ENCODE peak calls at places on chromosomes 11 and 22, in ten cellular contexts. B is iPS DF 6.9; R is effector memory CD4-positive, alpha-beta T cell; O is breast epithelium; K is OCI-LY7; S is cardiac muscle cell; W is activated CD4-positive, alpha-beta T cell treated with anti-CD3 and anti-CD28 coated beads, Interleukin-2, amount 50 U/mL, for 48 hours; A is uterus; L is HS-27A; H is NAMALWA. G is an unnamed sample.

GRCh38 chr11:66415423-66415822 is 5.4 kb upstream of the NPAS4 start:
- DNase-seq in S (no peak), A (no peak), L (no peak), R (no peak), K (no peak), B (no peak), W (no peak), O (no peak), H (no peak), G (no peak)

GRCh38 chr22:32788884-32789624 is 12.5 kb upstream of the TIMP3 start:
- DNase-seq in L (no peak), S (no peak), W (no peak), K (no peak), B (no peak), A (no peak), O (peak; percentile 79), H (no peak), R (no peak), G (no peak)

GRCh38 chr11:78418584-78419211 is 1.1 kb upstream of the GAB2 start:
- DNase-seq in W (no peak), L (no peak), K (no peak), S (no peak), A (no peak), R (no peak), H (peak; percentile 15), O (no peak), B (no peak), G (no peak)

GRCh38 chr11:1226981-1227550 is 4.2 kb downstream of the MUC5B start:
- DNase-seq in H (no peak), W (no peak), B (no peak), S (no peak), O (no peak), A (no peak), L (no peak), R (no peak), K (no peak), G (no peak)

GRCh38 chr11:13970986-13971385 is 8.5 kb downstream of the SPON1 start:
- DNase-seq in R (no peak), K (peak; percentile 44), O (peak; percentile 37), S (peak; percentile 55), H (no peak), B (no peak), A (no peak), L (peak; percentile 39), W (peak; percentile 22), G (peak; percentile 53)

GRCh38 chr22:44366372-44367310 is 53.9 kb upstream of the SHISAL1 start:
- DNase-seq in R (no peak), W (no peak), K (no peak), B (no peak), L (no peak), H (no peak), S (no peak), A (no peak), O (no peak), G (no peak)

GRCh38 chr22:49366437-49366836 is 461.2 kb downstream of the BRD1 start:
- DNase-seq in B (no peak), A (no peak), H (no peak), K (no peak), O (no peak), L (no peak), W (no peak), R (no peak), S (no peak), G (no peak)

GRCh38 chr11:119741369-119742262 is 12.6 kb upstream of the NECTIN1 start:
- DNase-seq in B (no peak), A (no peak), O (no peak), L (no peak), R (peak; percentile 21), S (peak; percentile 71), W (peak; percentile 73), H (peak; percentile 48), K (peak; percentile 50), G (no peak)

GRCh38 chr11:66492161-66492865 is 12.1 kb downstream of the DPP3 start:
- DNase-seq in H (no peak), O (no peak), L (no peak), W (no peak), K (no peak), A (no peak), B (no peak), R (no peak), S (no peak), G (no peak)

GRCh38 chr11:93039841-93040240 is 70.4 kb downstream of the MTNR1B start:
- DNase-seq in O (no peak), A (no peak), S (no peak), K (no peak), H (no peak), B (no peak), W (no peak), L (no peak), R (no peak), G (no peak)

GRCh38 chr11:65555693-65556231 is 2.4 kb downstream of the LTBP3 start:
- DNase-seq in K (no peak), A (no peak), O (peak; percentile 79), H (no peak), S (no peak), B (no peak), W (peak; percentile 59), L (peak; percentile 80), R (no peak), G (no peak)

GRCh38 chr22:26394787-26395186 is 34.3 kb upstream of the ASPHD2 start:
- DNase-seq in H (no peak), O (no peak), R (no peak), K (no peak), A (no peak), W (no peak), B (no peak), S (no peak), L (no peak), G (no peak)

GRCh38 chr11:3799143-3799542 is 1.8 kb upstream of the NUP98 start:
- DNase-seq in W (no peak), K (no peak), H (no peak), R (no peak), B (no peak), A (peak; percentile 10), L (no peak), S (no peak), O (no peak), G (no peak)

GRCh38 chr22:31526275-31526674 is 29.9 kb downstream of the SFI1 start:
- DNase-seq in K (no peak), R (no peak), W (peak; percentile 60), S (no peak), H (no peak), O (no peak), B (no peak), L (no peak), A (no peak), G (no peak)

GRCh38 chr11:63017306-63017974 is 1.8 kb upstream of the SLC22A8 start:
- DNase-seq in W (no peak), S (no peak), K (no peak), H (no peak), L (no peak), A (no peak), R (no peak), O (no peak), B (no peak), G (no peak)

GRCh38 chr11:19680824-19681368 is 31.7 kb upstream of the NAV2 start:
- DNase-seq in S (no peak), B (no peak), L (no peak), O (no peak), R (no peak), H (no peak), K (no peak), W (no peak), A (no peak), G (no peak)

GRCh38 chr11:115605397-115606222 is 101.4 kb upstream of the CADM1 start:
- DNase-seq in L (no peak), W (no peak), H (no peak), R (no peak), A (no peak), O (no peak), K (no peak), S (no peak), B (no peak), G (no peak)

GRCh38 chr11:129275825-129276224 is 83.7 kb upstream of the ARHGAP32 start:
- DNase-seq in B (no peak), R (no peak), L (no peak), O (no peak), H (no peak), W (no peak), K (no peak), S (no peak), A (no peak), G (no peak)

GRCh38 chr22:46537221-46537945 is at the start of gene CELSR1:
- DNase-seq in B (no peak), R (no peak), H (no peak), W (peak; percentile 33), O (no peak), S (peak; percentile 84), K (no peak), A (no peak), L (no peak), G (peak; percentile 78)

GRCh38 chr11:73555615-73556014 is 42.3 kb downstream of the FAM168A start:
- DNase-seq in B (no peak), S (peak; percentile 16), K (no peak), H (no peak), L (no peak), R (no peak), W (no peak), O (no peak), A (no peak), G (no peak)

GRCh38 chr11:3044915-3045314 is 12.3 kb downstream of the CARS1 start:
- DNase-seq in H (no peak), A (no peak), O (no peak), K (no peak), B (no peak), R (no peak), W (no peak), S (no peak), L (no peak), G (no peak)

GRCh38 chr22:22681221-22681739 is 36.9 kb downstream of the GGTLC2 start:
- DNase-seq in R (no peak), K (peak; percentile 46), B (no peak), W (no peak), L (no peak), A (no peak), O (no peak), S (no peak), H (no peak), G (no peak)

GRCh38 chr11:67406969-67407699 is 3.3 kb downstream of the TBC1D10C start:
- DNase-seq in O (no peak), H (peak; percentile 70), L (no peak), K (peak; percentile 68), A (no peak), R (no peak), B (no peak), W (peak; percentile 50), S (no peak), G (no peak)

GRCh38 chr11:130638048-130638447 is 189.6 kb downstream of the ADAMTS15 start:
- DNase-seq in A (no peak), K (no peak), O (no peak), S (no peak), B (no peak), R (no peak), H (no peak), W (no peak), L (no peak), G (no peak)

GRCh38 chr11:65826972-65827773 is 6.6 kb upstream of the SNX32 start:
- DNase-seq in L (no peak), B (no peak), H (no peak), A (no peak), K (no peak), S (no peak), R (no peak), O (no peak), W (no peak), G (no peak)

GRCh38 chr11:119167933-119168332 is 592 bp upstream of the NLRX1 start:
- DNase-seq in A (no peak), K (no peak), R (no peak), H (no peak), B (no peak), L (no peak), S (no peak), W (no peak), O (no peak), G (no peak)

GRCh38 chr22:19120829-19121630 is 1.2 kb downstream of the DGCR2 start:
- DNase-seq in B (no peak), A (no peak), R (no peak), O (peak; percentile 83), L (no peak), H (no peak), W (no peak), S (peak; percentile 28), K (no peak), G (no peak)

GRCh38 chr11:90204832-90205646 is 17.8 kb downstream of the CHORDC1 start:
- DNase-seq in B (no peak), K (peak; percentile 64), S (peak; percentile 52), H (peak; percentile 77), R (no peak), W (no peak), L (no peak), A (no peak), O (no peak), G (no peak)